ENCODE peak calls at places on chromosomes 12 and 14, in eight cellular contexts. U is heart left ventricle, I is right cardiac atrium, L is mammary epithelial cell, X is neural progenitor cell, M is A673, Z is BE2C, Y is iPS DF 6.9. Q is an unnamed sample.

GRCh38 chr14:72850360-72850759 is 43.5 kb downstream of the DPF3 start:
- DNase-seq in U (no peak), Z (no peak), L (no peak), I (no peak), X (no peak), M (no peak), Y (no peak), Q (no peak)

GRCh38 chr12:74482115-74482514 is 55.5 kb upstream of the ATXN7L3B start:
- DNase-seq in I (no peak), Y (no peak), U (no peak), X (no peak), L (no peak), M (no peak), Z (no peak), Q (no peak)

GRCh38 chr12:122981036-122981471 is 573 bp downstream of the ARL6IP4 start:
- DNase-seq in M (no peak), Y (no peak), U (no peak), Z (no peak), L (no peak), X (peak; percentile 67), I (peak; percentile 50), Q (no peak)

GRCh38 chr14:105478624-105479305 is 4.1 kb downstream of the CRIP2 start:
- DNase-seq in Z (no peak), Y (no peak), I (peak; percentile 67), L (no peak), X (peak; percentile 52), M (no peak), U (no peak), Q (no peak)

GRCh38 chr14:52923902-52924575 is 26.8 kb downstream of the FERMT2 start:
- DNase-seq in I (no peak), X (no peak), U (no peak), Z (no peak), L (no peak), Y (no peak), M (no peak), Q (no peak)

GRCh38 chr12:102776041-102776440 is 141.0 kb downstream of the PAH start:
- DNase-seq in M (no peak), I (no peak), X (no peak), Z (no peak), Y (no peak), L (no peak), U (no peak), Q (no peak)

GRCh38 chr12:126752021-126752420 is 1514.9 kb upstream of the TMEM132C start:
- DNase-seq in Y (no peak), Z (no peak), I (no peak), L (no peak), X (no peak), M (no peak), U (no peak), Q (no peak)

GRCh38 chr12:102957339-102958050 is at the start of gene ASCL1:
- DNase-seq in L (peak; percentile 33), X (peak; percentile 71), Y (no peak), U (no peak), I (peak; percentile 39), M (peak; percentile 18), Z (peak; percentile 95), Q (no peak)

GRCh38 chr14:80202888-80203562 is 8.3 kb downstream of the DIO2 start:
- DNase-seq in I (peak; percentile 44), X (peak; percentile 40), L (no peak), U (no peak), M (peak; percentile 52), Y (peak; percentile 71), Z (peak; percentile 67), Q (no peak)

GRCh38 chr14:60328588-60328987 is 79.6 kb downstream of the PPM1A start:
- DNase-seq in Z (no peak), U (no peak), L (no peak), X (peak; percentile 58), I (no peak), Y (no peak), M (no peak), Q (no peak)

GRCh38 chr12:16531623-16532022 is 74.3 kb downstream of the LMO3 start:
- DNase-seq in I (no peak), Z (no peak), Y (no peak), X (peak; percentile 52), L (peak; percentile 77), U (no peak), M (peak; percentile 7), Q (no peak)

GRCh38 chr14:84442481-84442880 is 1087.5 kb upstream of the FLRT2 start:
- DNase-seq in I (no peak), X (no peak), M (no peak), Y (no peak), Z (no peak), U (no peak), L (no peak), Q (no peak)

GRCh38 chr12:100584261-100584660 is 10.8 kb downstream of the GAS2L3 start:
- DNase-seq in Z (no peak), L (no peak), I (no peak), U (no peak), X (no peak), M (no peak), Y (no peak), Q (no peak)

GRCh38 chr12:69623970-69624369 is 13.3 kb upstream of the LRRC10 start:
- DNase-seq in X (no peak), I (peak; percentile 83), U (peak; percentile 87), Z (peak; percentile 87), L (no peak), Y (no peak), M (no peak), Q (peak; percentile 83)

GRCh38 chr12:96448287-96448686 is 41.1 kb upstream of the CFAP54 start:
- DNase-seq in M (no peak), L (peak; percentile 93), X (no peak), Y (no peak), U (no peak), Z (no peak), I (no peak), Q (no peak)

GRCh38 chr12:15982471-15982870 is 71.3 kb downstream of the DERA start:
- DNase-seq in X (no peak), Z (no peak), L (peak; percentile 21), U (no peak), M (peak; percentile 51), Y (no peak), I (no peak), Q (no peak)

GRCh38 chr12:16636435-16637055 is 30.6 kb upstream of the LMO3 start:
- DNase-seq in Z (no peak), Y (no peak), X (no peak), I (no peak), M (no peak), U (no peak), L (no peak), Q (no peak)

GRCh38 chr14:79704406-79704805 is 506.9 kb downstream of the DIO2 start:
- DNase-seq in M (no peak), L (no peak), U (no peak), I (no peak), Z (no peak), Y (no peak), X (no peak), Q (no peak)

GRCh38 chr14:33357225-33358010 is 418.7 kb downstream of the NPAS3 start:
- DNase-seq in Z (no peak), I (peak; percentile 58), U (no peak), M (no peak), L (no peak), X (no peak), Y (no peak), Q (no peak)

GRCh38 chr14:50064993-50065392 is 51.4 kb downstream of the VCPKMT start:
- DNase-seq in Y (no peak), L (peak; percentile 65), Z (no peak), X (no peak), I (no peak), M (no peak), U (no peak), Q (no peak)

GRCh38 chr14:75298187-75298985 is 19.8 kb downstream of the FOS start:
- DNase-seq in M (peak; percentile 77), Y (no peak), X (no peak), U (peak; percentile 55), Z (no peak), I (peak; percentile 90), L (no peak), Q (peak; percentile 61)
- H3K4me1 ChIP-seq in M (peaks cover 44% of the 10 kb centered on the region), Y (peaks cover 1% of the 10 kb centered on the region), X (peaks cover 10% of the 10 kb centered on the region), U (peaks cover 13% of the 10 kb centered on the region), Z (no peaks in the 10 kb centered on the region), I (peaks cover 4% of the 10 kb centered on the region), L (peaks cover 32% of the 10 kb centered on the region), Q (peaks cover 31% of the 10 kb centered on the region)

GRCh38 chr14:38256358-38256840 is 506 bp upstream of the CLEC14A start:
- DNase-seq in U (peak; percentile 77), M (no peak), Y (no peak), Z (no peak), X (peak; percentile 31), I (peak; percentile 79), L (no peak), Q (no peak)
- H3K4me3 ChIP-seq in U (peak overlapping the region; percentile 79), M (no peak overlapping the region), Y (peak overlapping the region; percentile 29), Z (no peak overlapping the region), X (peak overlapping the region; percentile 55), I (peak overlapping the region; percentile 60), L (no peak overlapping the region), Q (peak overlapping the region; percentile 76)

GRCh38 chr12:22313276-22313995 is 21.1 kb downstream of the ST8SIA1 start:
- DNase-seq in X (no peak), Z (no peak), I (no peak), U (no peak), L (no peak), M (no peak), Y (no peak), Q (no peak)
- H3K27me3 ChIP-seq in X (no peaks in the 10 kb centered on the region), Z (peaks cover 4% of the 10 kb centered on the region), I (no peaks in the 10 kb centered on the region), U (no peaks in the 10 kb centered on the region), L (no peaks in the 10 kb centered on the region), M (no peaks in the 10 kb centered on the region), Y (no peaks in the 10 kb centered on the region), Q (no peaks in the 10 kb centered on the region)

GRCh38 chr12:46266382-46266791 is 2.5 kb downstream of the SLC38A1 start:
- DNase-seq in I (no peak), X (peak; percentile 36), Y (no peak), M (peak; percentile 47), U (no peak), Z (peak; percentile 37), L (peak; percentile 69), Q (no peak)
- H3K4me1 ChIP-seq in I (peaks cover 3% of the 10 kb centered on the region), X (peaks cover 69% of the 10 kb centered on the region), Y (no peaks in the 10 kb centered on the region), M (peaks cover 18% of the 10 kb centered on the region), U (no peaks in the 10 kb centered on the region), Z (peaks cover 7% of the 10 kb centered on the region), L (peaks cover 49% of the 10 kb centered on the region), Q (peaks cover 77% of the 10 kb centered on the region)

GRCh38 chr14:91415794-91416743 is 1.6 kb downstream of the CCDC88C start:
- DNase-seq in M (peak; percentile 79), X (no peak), Y (no peak), L (no peak), I (no peak), U (no peak), Z (no peak), Q (no peak)
- H3K4me3 ChIP-seq in M (peak overlapping the region; percentile 89), X (peak overlapping the region; percentile 69), Y (peak overlapping the region; percentile 85), L (no peak overlapping the region), I (peak overlapping the region; percentile 80), U (peak overlapping the region; percentile 72), Z (no peak overlapping the region), Q (peak overlapping the region; percentile 77)

Q was measured in left ventricle myocardium inferior.